ENCODE peak calls at places on chromosomes 16 and 17, in six cellular contexts. One of them, this sample, is unnamed. For H3K4me1, the result is how much of the 10 kb centered on the place peaks cover.

GRCh38 chr17:17156511-17156910 is 49.6 kb downstream of the PLD6 start:
- DNase-seq in mesendoderm: no peak
- DNase-seq in GM23248: peak
- DNase-seq in A673: no peak
- DNase-seq in IMR-90: peak
- DNase-seq in stomach: no peak
- DNase-seq in this sample: no peak

GRCh38 chr17:50890675-50891516 is 24.7 kb upstream of the TOB1 start:
- DNase-seq in mesendoderm: no peak
- DNase-seq in GM23248: no peak
- DNase-seq in A673: no peak
- DNase-seq in IMR-90: no peak
- DNase-seq in stomach: peak
- DNase-seq in this sample: no peak

GRCh38 chr16:67919618-67920210 is 11.9 kb downstream of the CTRL start:
- DNase-seq in mesendoderm: peak
- DNase-seq in GM23248: peak
- DNase-seq in A673: no peak
- DNase-seq in IMR-90: no peak
- DNase-seq in stomach: no peak
- DNase-seq in this sample: no peak

GRCh38 chr17:80246726-80247125 is 13.9 kb upstream of the RNF213 start:
- DNase-seq in mesendoderm: no peak
- DNase-seq in GM23248: no peak
- DNase-seq in A673: no peak
- DNase-seq in IMR-90: no peak
- DNase-seq in stomach: no peak
- DNase-seq in this sample: no peak

GRCh38 chr16:89581861-89582563 is 6.5 kb downstream of the CPNE7 start:
- DNase-seq in mesendoderm: no peak
- DNase-seq in GM23248: peak
- DNase-seq in A673: no peak
- DNase-seq in IMR-90: peak
- DNase-seq in stomach: peak
- DNase-seq in this sample: peak

GRCh38 chr17:80703109-80703508 is 158.5 kb downstream of the RPTOR start:
- DNase-seq in mesendoderm: peak
- DNase-seq in GM23248: no peak
- DNase-seq in A673: no peak
- DNase-seq in IMR-90: no peak
- DNase-seq in stomach: no peak
- DNase-seq in this sample: no peak

GRCh38 chr16:84827897-84828296 is 8.1 kb downstream of the CRISPLD2 start:
- DNase-seq in mesendoderm: no peak
- DNase-seq in GM23248: no peak
- DNase-seq in A673: no peak
- DNase-seq in IMR-90: no peak
- DNase-seq in stomach: no peak
- DNase-seq in this sample: no peak

GRCh38 chr16:84220851-84221250 is 19.0 kb downstream of the KCNG4 start:
- DNase-seq in mesendoderm: no peak
- DNase-seq in GM23248: peak
- DNase-seq in A673: no peak
- DNase-seq in IMR-90: peak
- DNase-seq in stomach: no peak
- DNase-seq in this sample: no peak

GRCh38 chr17:1324201-1324750 is 44.8 kb downstream of the TRARG1 start:
- DNase-seq in mesendoderm: no peak
- DNase-seq in GM23248: no peak
- DNase-seq in A673: no peak
- DNase-seq in IMR-90: no peak
- DNase-seq in stomach: no peak
- DNase-seq in this sample: no peak

GRCh38 chr16:87897563-87898505 is 28.5 kb upstream of the SLC7A5 start:
- DNase-seq in mesendoderm: no peak
- DNase-seq in GM23248: no peak
- DNase-seq in A673: no peak
- DNase-seq in IMR-90: no peak
- DNase-seq in stomach: no peak
- DNase-seq in this sample: no peak

GRCh38 chr17:78665952-78666920 is 89.0 kb upstream of the DNAH17 start:
- DNase-seq in mesendoderm: no peak
- DNase-seq in GM23248: peak
- DNase-seq in A673: no peak
- DNase-seq in IMR-90: no peak
- DNase-seq in stomach: no peak
- DNase-seq in this sample: peak

GRCh38 chr17:62895650-62896301 is 70.3 kb upstream of the TANC2 start:
- DNase-seq in mesendoderm: peak
- DNase-seq in GM23248: peak
- DNase-seq in A673: no peak
- DNase-seq in IMR-90: peak
- DNase-seq in stomach: no peak
- DNase-seq in this sample: no peak

GRCh38 chr17:16486373-16487250 is 5.4 kb downstream of the LRRC75A start:
- DNase-seq in mesendoderm: peak
- DNase-seq in GM23248: peak
- DNase-seq in A673: peak
- DNase-seq in IMR-90: peak
- DNase-seq in stomach: peak
- DNase-seq in this sample: peak

GRCh38 chr17:11506635-11507034 is 91.6 kb upstream of the DNAH9 start:
- DNase-seq in mesendoderm: peak
- DNase-seq in GM23248: peak
- DNase-seq in A673: peak
- DNase-seq in IMR-90: no peak
- DNase-seq in stomach: no peak
- DNase-seq in this sample: peak

GRCh38 chr17:71975331-71975801 is 145.5 kb upstream of the SOX9 start:
- DNase-seq in mesendoderm: peak
- DNase-seq in GM23248: peak
- DNase-seq in A673: no peak
- DNase-seq in IMR-90: peak
- DNase-seq in stomach: no peak
- DNase-seq in this sample: peak

GRCh38 chr17:42782402-42783061 is 2.1 kb downstream of the WNK4 start:
- DNase-seq in mesendoderm: no peak
- DNase-seq in GM23248: no peak
- DNase-seq in A673: no peak
- DNase-seq in IMR-90: no peak
- DNase-seq in stomach: no peak
- DNase-seq in this sample: no peak

GRCh38 chr16:56414366-56414765 is 11.0 kb downstream of the AMFR start:
- DNase-seq in mesendoderm: no peak
- DNase-seq in GM23248: no peak
- DNase-seq in A673: no peak
- DNase-seq in IMR-90: no peak
- DNase-seq in stomach: no peak
- DNase-seq in this sample: no peak

GRCh38 chr16:22297871-22298733 is 893 bp downstream of the POLR3E start:
- DNase-seq in mesendoderm: peak
- DNase-seq in GM23248: peak
- DNase-seq in A673: peak
- DNase-seq in IMR-90: peak
- DNase-seq in stomach: peak
- DNase-seq in this sample: peak

GRCh38 chr17:81392909-81393654 is 2.2 kb upstream of the BAHCC1 start:
- DNase-seq in mesendoderm: peak
- DNase-seq in GM23248: peak
- DNase-seq in A673: peak
- DNase-seq in IMR-90: no peak
- DNase-seq in stomach: no peak
- DNase-seq in this sample: peak

GRCh38 chr16:57701759-57702371 is 7.3 kb downstream of the DRC7 start:
- DNase-seq in mesendoderm: no peak
- DNase-seq in GM23248: no peak
- DNase-seq in A673: no peak
- DNase-seq in IMR-90: no peak
- DNase-seq in stomach: no peak
- DNase-seq in this sample: no peak

GRCh38 chr16:86882586-86883280 is 304.4 kb downstream of the FOXL1 start:
- DNase-seq in mesendoderm: no peak
- DNase-seq in GM23248: peak
- DNase-seq in A673: peak
- DNase-seq in IMR-90: peak
- DNase-seq in stomach: no peak
- DNase-seq in this sample: no peak

GRCh38 chr17:32281011-32281451 is 15.4 kb downstream of the RHBDL3 start:
- DNase-seq in mesendoderm: no peak
- DNase-seq in GM23248: no peak
- DNase-seq in A673: no peak
- DNase-seq in IMR-90: no peak
- DNase-seq in stomach: peak
- DNase-seq in this sample: no peak

GRCh38 chr17:81222620-81222905 is 202 bp downstream of the CEP131 start:
- DNase-seq in mesendoderm: no peak
- DNase-seq in GM23248: no peak
- DNase-seq in A673: no peak
- DNase-seq in IMR-90: no peak
- DNase-seq in stomach: no peak
- DNase-seq in this sample: no peak

GRCh38 chr16:82639666-82640336 is 13.0 kb downstream of the CDH13 start:
- DNase-seq in mesendoderm: peak
- DNase-seq in GM23248: peak
- DNase-seq in A673: peak
- DNase-seq in IMR-90: peak
- DNase-seq in stomach: peak
- DNase-seq in this sample: peak

GRCh38 chr16:85033153-85033552 is 5.6 kb downstream of the KIAA0513 start:
- DNase-seq in mesendoderm: no peak
- DNase-seq in GM23248: no peak
- DNase-seq in A673: no peak
- DNase-seq in IMR-90: no peak
- DNase-seq in stomach: no peak
- DNase-seq in this sample: no peak

DNA sequence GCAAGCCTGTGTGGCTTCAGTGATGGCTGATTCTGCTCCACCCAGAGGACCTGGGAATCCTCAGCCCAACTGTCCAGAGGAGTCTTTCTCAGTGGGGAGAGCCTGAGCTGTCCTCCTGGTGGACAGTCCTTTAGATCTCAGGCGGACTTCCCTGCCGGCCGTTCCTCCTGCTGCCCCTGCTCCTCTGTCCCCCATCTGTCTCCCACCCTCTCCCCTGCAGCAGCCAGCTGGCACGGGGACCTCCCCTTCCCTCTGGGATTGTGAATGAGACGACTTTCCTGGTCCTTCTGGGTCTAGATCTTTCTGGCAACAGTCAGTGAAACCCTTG is 279.7 kb downstream of the SEC14L1 start:
- DNase-seq in mesendoderm: no peak
- DNase-seq in GM23248: no peak
- DNase-seq in A673: no peak
- DNase-seq in IMR-90: no peak
- DNase-seq in stomach: no peak
- DNase-seq in this sample: no peak
- H3K4me1 ChIP-seq in mesendoderm: under half
- H3K4me1 ChIP-seq in GM23248: under half
- H3K4me1 ChIP-seq in A673: half or more
- H3K4me1 ChIP-seq in IMR-90: half or more
- H3K4me1 ChIP-seq in stomach: half or more
- H3K4me1 ChIP-seq in this sample: under half

GRCh38 chr16:53089434-53090270 is 34.9 kb downstream of the CHD9 start:
- DNase-seq in mesendoderm: peak
- DNase-seq in GM23248: peak
- DNase-seq in A673: peak
- DNase-seq in IMR-90: no peak
- DNase-seq in stomach: no peak
- DNase-seq in this sample: no peak
- H3K4me1 ChIP-seq in mesendoderm: under half
- H3K4me1 ChIP-seq in GM23248: half or more
- H3K4me1 ChIP-seq in A673: half or more
- H3K4me1 ChIP-seq in IMR-90: under half
- H3K4me1 ChIP-seq in stomach: half or more
- H3K4me1 ChIP-seq in this sample: half or more

GRCh38 chr16:8958344-8958808 is 5.3 kb downstream of the USP7 start:
- DNase-seq in mesendoderm: peak
- DNase-seq in GM23248: peak
- DNase-seq in A673: no peak
- DNase-seq in IMR-90: peak
- DNase-seq in stomach: no peak
- DNase-seq in this sample: peak

GRCh38 chr16:8961811-8962390 is 1.8 kb downstream of the USP7 start:
- DNase-seq in mesendoderm: no peak
- DNase-seq in GM23248: no peak
- DNase-seq in A673: no peak
- DNase-seq in IMR-90: no peak
- DNase-seq in stomach: no peak
- DNase-seq in this sample: no peak

GRCh38 chr16:8962393-8963009 is 1.2 kb downstream of the USP7 start:
- DNase-seq in mesendoderm: peak
- DNase-seq in GM23248: peak
- DNase-seq in A673: peak
- DNase-seq in IMR-90: no peak
- DNase-seq in stomach: peak
- DNase-seq in this sample: peak

GRCh38 chr16:8959921-8960787 is 3.6 kb downstream of the USP7 start:
- DNase-seq in mesendoderm: peak
- DNase-seq in GM23248: peak
- DNase-seq in A673: no peak
- DNase-seq in IMR-90: peak
- DNase-seq in stomach: no peak
- DNase-seq in this sample: no peak

DNA sequence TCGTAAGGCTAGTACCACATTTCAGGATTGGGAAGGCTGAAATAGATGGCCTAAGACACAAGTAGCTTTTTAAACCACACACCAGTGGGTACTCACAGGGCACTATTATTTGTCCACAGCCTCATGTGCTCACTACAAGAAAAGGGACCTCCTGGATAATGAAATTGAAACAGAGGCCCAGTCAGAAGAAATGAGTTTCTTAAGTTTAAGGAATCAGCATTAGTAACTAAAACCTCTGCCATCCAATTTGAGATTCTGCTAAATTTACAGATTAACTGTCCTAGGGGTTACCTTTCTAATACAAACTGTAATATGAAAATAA is 3.0 kb downstream of the USP7 start:
- DNase-seq in mesendoderm: no peak
- DNase-seq in GM23248: no peak
- DNase-seq in A673: no peak
- DNase-seq in IMR-90: no peak
- DNase-seq in stomach: no peak
- DNase-seq in this sample: no peak
- H3K4me1 ChIP-seq in mesendoderm: under half
- H3K4me1 ChIP-seq in GM23248: half or more
- H3K4me1 ChIP-seq in A673: half or more
- H3K4me1 ChIP-seq in IMR-90: under half
- H3K4me1 ChIP-seq in stomach: half or more
- H3K4me1 ChIP-seq in this sample: half or more

GRCh38 chr17:41453069-41453468 is 12.3 kb upstream of the KRT38 start:
- DNase-seq in mesendoderm: no peak
- DNase-seq in GM23248: no peak
- DNase-seq in A673: no peak
- DNase-seq in IMR-90: no peak
- DNase-seq in stomach: no peak
- DNase-seq in this sample: no peak
- H3K4me1 ChIP-seq in mesendoderm: under half
- H3K4me1 ChIP-seq in GM23248: under half
- H3K4me1 ChIP-seq in A673: under half
- H3K4me1 ChIP-seq in IMR-90: under half
- H3K4me1 ChIP-seq in stomach: under half
- H3K4me1 ChIP-seq in this sample: under half